ENCODE peak calls at places on chromosome 22, in seven cellular contexts. D is KBM-7; O is NCI-H69; K is GM18507; U is testis; M is ecto neural progenitor cell; J is stimulated activated CD8-positive, alpha-beta memory T cell treated with anti-CD3 and anti-CD28 coated beads, Interleukin-7, amount 100 ng/mL, for 4 hours. T is an unnamed sample.

GRCh38 chr22:21937821-21938070 is 14.9 kb downstream of the PPM1F start:
- DNase-seq in M (no peak), D (no peak), K (no peak), J (no peak), U (no peak), O (no peak), T (peak)

GRCh38 chr22:37242395-37242918 is 1.6 kb downstream of the RAC2 start:
- DNase-seq in K (peak), J (peak), O (no peak), M (no peak), U (peak), D (peak), T (no peak)

GRCh38 chr22:35421121-35421520 is 21.2 kb downstream of the MCM5 start:
- DNase-seq in O (no peak), U (no peak), J (no peak), K (no peak), D (no peak), M (no peak), T (no peak)

GRCh38 chr22:39917776-39918493 is 17.1 kb downstream of the GRAP2 start:
- DNase-seq in O (no peak), J (no peak), U (no peak), K (no peak), M (no peak), D (no peak), T (no peak)

GRCh38 chr22:44804327-44804726 is 52.0 kb downstream of the ARHGAP8 start:
- DNase-seq in D (no peak), M (no peak), U (no peak), J (no peak), O (no peak), K (no peak), T (no peak)

GRCh38 chr22:35620624-35621245 is 3.6 kb upstream of the MB start:
- DNase-seq in M (no peak), D (no peak), U (no peak), K (no peak), J (no peak), O (peak), T (no peak)

GRCh38 chr22:41780714-41781507 is 19.6 kb upstream of the CCDC134 start:
- DNase-seq in D (peak), U (peak), J (peak), O (no peak), K (peak), M (no peak), T (peak)

GRCh38 chr22:20431520-20432237 is 5.9 kb downstream of the SCARF2 start:
- DNase-seq in U (no peak), J (no peak), O (no peak), M (no peak), K (no peak), D (no peak), T (peak)

GRCh38 chr22:36613958-36614357 is 85.0 kb upstream of the EIF3D start:
- DNase-seq in J (no peak), O (no peak), M (no peak), K (no peak), U (no peak), D (no peak), T (no peak)

T was measured in aorta.